ENCODE peak calls at places on chromosomes 6 and 20, in eight cellular contexts. G is KG1; K is stimulated activated CD8-positive, alpha-beta memory T cell treated with anti-CD3 and anti-CD28 coated beads, Interleukin-2, amount 100 ng/mL, for 1 hour; O is activated T-cell treated with anti-CD3 and anti-CD28 coated beads for 48 hours; N is tibial nerve; D is Daoy; B is activated CD4-positive, alpha-beta T cell treated with anti-CD3 and anti-CD28 coated beads, Interleukin-2, amount 50 U/mL, for 1 hour; M is activated naive CD4-positive, alpha-beta T cell treated with anti-CD3 and anti-CD28 coated beads, Interleukin-2, amount 10 ng/mL, durations not matched to agents 7 days and 5 days. C is an unnamed sample.

GRCh38 chr6:11042750-11043551 is 1.2 kb downstream of the ELOVL2 start:
- DNase-seq in N (no peak), B (no peak), G (no peak), M (no peak), O (no peak), K (no peak), D (no peak), C (no peak)

GRCh38 chr6:147043994-147044477 is 160.2 kb upstream of the STXBP5 start:
- DNase-seq in D (no peak), O (no peak), B (no peak), K (no peak), N (no peak), M (no peak), G (no peak), C (no peak)

GRCh38 chr20:48349673-48350072 is 478.1 kb downstream of the PREX1 start:
- DNase-seq in B (no peak), N (no peak), O (no peak), M (no peak), G (no peak), K (no peak), D (no peak), C (no peak)

GRCh38 chr20:32325706-32326506 is 32.2 kb upstream of the ASXL1 start:
- DNase-seq in G (no peak), B (no peak), D (peak), N (no peak), K (no peak), M (no peak), O (no peak), C (no peak)

GRCh38 chr20:48102821-48103635 is 317.7 kb upstream of the SULF2 start:
- DNase-seq in N (no peak), M (no peak), B (no peak), K (no peak), D (no peak), G (no peak), O (no peak), C (no peak)

GRCh38 chr6:83781506-83781905 is 71.7 kb upstream of the RIPPLY2 start:
- DNase-seq in K (no peak), G (no peak), B (no peak), O (no peak), M (no peak), N (no peak), D (no peak), C (no peak)

GRCh38 chr6:154606457-154606856 is 96.0 kb upstream of the CNKSR3 start:
- DNase-seq in M (peak), D (peak), G (no peak), O (peak), N (no peak), K (no peak), B (peak), C (no peak)

GRCh38 chr6:125174626-125175025 is 21.1 kb downstream of the TPD52L1 start:
- DNase-seq in M (no peak), D (no peak), O (no peak), K (no peak), G (no peak), B (no peak), N (no peak), C (no peak)

GRCh38 chr6:93784794-93785757 is 365.7 kb upstream of the EPHA7 start:
- DNase-seq in D (peak), O (no peak), K (no peak), M (no peak), B (no peak), G (no peak), N (peak), C (peak)

GRCh38 chr6:6900566-6901204 is 207.1 kb upstream of the RREB1 start:
- DNase-seq in O (no peak), N (no peak), G (no peak), D (no peak), B (no peak), M (no peak), K (no peak), C (no peak)